ENCODE peak calls at places on chromosome 1, in six cellular contexts. J, A, Y, U, V and H are unnamed samples.

GRCh38 chr1:197526736-197527371 is 248.4 kb downstream of the DENND1B start:
- DNase-seq in J (peak), A (no peak), Y (no peak), U (peak), V (peak), H (peak)

GRCh38 chr1:212450331-212450881 is 17.7 kb downstream of the NENF start:
- DNase-seq in J (no peak), A (no peak), Y (no peak), U (no peak), V (no peak), H (no peak)

GRCh38 chr1:42006836-42007235 is 88.1 kb upstream of the HIVEP3 start:
- DNase-seq in J (no peak), A (no peak), Y (no peak), U (no peak), V (no peak), H (no peak)

GRCh38 chr1:15951341-15952153 is 24.4 kb downstream of the ZBTB17 start:
- DNase-seq in J (peak), A (no peak), Y (no peak), U (no peak), V (no peak), H (no peak)

GRCh38 chr1:50422675-50422945 is 633 bp downstream of the DMRTA2 start:
- DNase-seq in J (no peak), A (no peak), Y (no peak), U (no peak), V (no peak), H (no peak)

GRCh38 chr1:228781161-228781771 is 46.0 kb downstream of the RHOU start:
- DNase-seq in J (no peak), A (no peak), Y (no peak), U (no peak), V (no peak), H (no peak)

GRCh38 chr1:117010310-117010969 is 8.9 kb downstream of the CD101 start:
- DNase-seq in J (no peak), A (no peak), Y (no peak), U (no peak), V (no peak), H (no peak)

GRCh38 chr1:218817747-218818146 is 355.9 kb upstream of the LYPLAL1 start:
- DNase-seq in J (no peak), A (no peak), Y (no peak), U (no peak), V (no peak), H (no peak)

GRCh38 chr1:29283804-29284195 is 47.5 kb downstream of the PTPRU start:
- DNase-seq in J (no peak), A (no peak), Y (no peak), U (no peak), V (no peak), H (no peak)

GRCh38 chr1:179310271-179310670 is 16.7 kb downstream of the SOAT1 start:
- DNase-seq in J (no peak), A (no peak), Y (no peak), U (no peak), V (no peak), H (no peak)

GRCh38 chr1:21623411-21623961 is 45.7 kb downstream of the RAP1GAP start:
- DNase-seq in J (no peak), A (no peak), Y (no peak), U (no peak), V (no peak), H (no peak)

GRCh38 chr1:117820096-117820495 is 109.3 kb downstream of the GDAP2 start:
- DNase-seq in J (no peak), A (no peak), Y (no peak), U (no peak), V (no peak), H (no peak)

GRCh38 chr1:160081261-160081936 is at the start of gene KCNJ9:
- DNase-seq in J (no peak), A (peak), Y (no peak), U (no peak), V (no peak), H (no peak)

GRCh38 chr1:48048064-48048463 is 50.9 kb upstream of the TRABD2B start:
- DNase-seq in J (no peak), A (peak), Y (no peak), U (no peak), V (no peak), H (no peak)

GRCh38 chr1:92975551-92976232 is 14.4 kb upstream of the DIPK1A start:
- DNase-seq in J (no peak), A (no peak), Y (no peak), U (peak), V (no peak), H (no peak)

GRCh38 chr1:113982955-113983742 is 3.9 kb downstream of the OLFML3 start:
- DNase-seq in J (no peak), A (no peak), Y (no peak), U (no peak), V (no peak), H (no peak)

GRCh38 chr1:220528679-220529529 is 968 bp downstream of the MARK1 start:
- DNase-seq in J (no peak), A (peak), Y (no peak), U (no peak), V (no peak), H (no peak)

GRCh38 chr1:232579958-232580705 is 49.8 kb downstream of the SIPA1L2 start:
- DNase-seq in J (peak), A (no peak), Y (no peak), U (no peak), V (no peak), H (no peak)

GRCh38 chr1:175356727-175357126 is 164.2 kb upstream of the KIAA0040 start:
- DNase-seq in J (no peak), A (no peak), Y (no peak), U (no peak), V (no peak), H (no peak)

GRCh38 chr1:55146781-55147180 is 68.4 kb downstream of the USP24 start:
- DNase-seq in J (no peak), A (no peak), Y (no peak), U (peak), V (no peak), H (no peak)

GRCh38 chr1:113782451-113782850 is 23.2 kb upstream of the PHTF1 start:
- DNase-seq in J (no peak), A (no peak), Y (no peak), U (no peak), V (no peak), H (no peak)

GRCh38 chr1:204350857-204351573 is 8.7 kb downstream of the PLEKHA6 start:
- DNase-seq in J (no peak), A (peak), Y (no peak), U (peak), V (no peak), H (no peak)

GRCh38 chr1:47227370-47228232 is 4.4 kb downstream of the TAL1 start:
- DNase-seq in J (no peak), A (no peak), Y (no peak), U (peak), V (no peak), H (no peak)

GRCh38 chr1:156844102-156844501 is 14.8 kb downstream of the INSRR start:
- DNase-seq in J (no peak), A (no peak), Y (no peak), U (no peak), V (no peak), H (no peak)

GRCh38 chr1:54816130-54816529 is 15.0 kb upstream of the TTC22 start:
- DNase-seq in J (no peak), A (no peak), Y (no peak), U (no peak), V (no peak), H (no peak)

GRCh38 chr1:18481190-18481920 is 625 bp downstream of the KLHDC7A start:
- DNase-seq in J (no peak), A (no peak), Y (no peak), U (peak), V (no peak), H (no peak)

GRCh38 chr1:228795578-228795977 is 60.3 kb downstream of the RHOU start:
- DNase-seq in J (no peak), A (no peak), Y (no peak), U (no peak), V (no peak), H (no peak)